ENCODE peak calls at places on chromosomes 12 and 14, in four cellular contexts. D, Q, B and Y are unnamed samples.

GRCh38 chr14:51914310-51914709 is 53.9 kb downstream of the GNG2 start:
- DNase-seq in Q (no peak), D (no peak), B (no peak), Y (no peak)

GRCh38 chr12:59710964-59711363 is 115.1 kb downstream of the SLC16A7 start:
- DNase-seq in Q (no peak), B (no peak), D (no peak), Y (no peak)

GRCh38 chr14:95018845-95019244 is 138.5 kb downstream of the DICER1 start:
- DNase-seq in Q (no peak), B (no peak), D (no peak), Y (no peak)

GRCh38 chr12:48532601-48533000 is 7.2 kb downstream of the OR8S1 start:
- DNase-seq in D (no peak), B (no peak), Q (no peak), Y (no peak)

GRCh38 chr14:49920935-49921334 is 28.1 kb downstream of the ARF6 start:
- DNase-seq in D (no peak), Q (no peak), B (no peak), Y (no peak)

GRCh38 chr14:102231476-102232347 is 73.3 kb downstream of the MOK start:
- DNase-seq in B (peak; percentile 40), Q (no peak), D (no peak), Y (no peak)

GRCh38 chr12:80847575-80847974 is 90.2 kb downstream of the LIN7A start:
- DNase-seq in Q (no peak), B (no peak), D (peak; percentile 25), Y (no peak)

GRCh38 chr14:24070285-24071143 is 848 bp upstream of the CPNE6 start:
- DNase-seq in D (peak; percentile 73), B (peak; percentile 63), Q (no peak), Y (no peak)

GRCh38 chr12:64968989-64969819 is 144.8 kb downstream of the TBC1D30 start:
- DNase-seq in Q (peak; percentile 12), B (no peak), D (no peak), Y (peak; percentile 32)

GRCh38 chr12:121767525-121768016 is 25.9 kb downstream of the RHOF start:
- DNase-seq in D (no peak), B (peak; percentile 90), Q (peak; percentile 58), Y (no peak)

GRCh38 chr14:22570132-22570949 is 18.7 kb downstream of the DAD1 start:
- DNase-seq in B (peak; percentile 94), D (peak; percentile 76), Q (peak; percentile 89), Y (peak; percentile 76)

GRCh38 chr14:77133718-77134338 is 7.8 kb downstream of the ZDHHC22 start:
- DNase-seq in D (no peak), Q (peak; percentile 44), B (no peak), Y (peak; percentile 30)

GRCh38 chr14:49970474-49971147 is 77.7 kb downstream of the ARF6 start:
- DNase-seq in B (no peak), D (no peak), Q (no peak), Y (no peak)

GRCh38 chr12:101759396-101760047 is 20.3 kb upstream of the SYCP3 start:
- DNase-seq in B (peak; percentile 19), D (peak; percentile 43), Q (no peak), Y (peak; percentile 72)

GRCh38 chr14:39396448-39396847 is 35.8 kb downstream of the FBXO33 start:
- DNase-seq in D (no peak), B (no peak), Q (no peak), Y (peak; percentile 15)

GRCh38 chr12:108833355-108833733 is 24.0 kb downstream of the SSH1 start:
- DNase-seq in D (no peak), Q (peak; percentile 67), B (peak; percentile 76), Y (no peak)

GRCh38 chr12:132506730-132507538 is 17.0 kb downstream of the FBRSL1 start:
- DNase-seq in Q (no peak), B (peak; percentile 68), D (no peak), Y (no peak)

GRCh38 chr12:99059824-99060526 is 414.9 kb downstream of the APAF1 start:
- DNase-seq in B (no peak), D (no peak), Q (no peak), Y (peak; percentile 49)

GRCh38 chr12:122501489-122501989 is 807 bp upstream of the ZCCHC8 start:
- DNase-seq in D (no peak), Q (no peak), B (peak; percentile 24), Y (no peak)

GRCh38 chr12:100826323-100826722 is 31.7 kb downstream of the ANO4 start:
- DNase-seq in Q (peak; percentile 58), B (peak; percentile 8), D (no peak), Y (peak; percentile 55)

GRCh38 chr12:58269476-58269875 is 328.1 kb downstream of the ATP23 start:
- DNase-seq in Q (no peak), D (no peak), B (no peak), Y (no peak)

GRCh38 chr14:79871164-79871563 is 340.1 kb downstream of the DIO2 start:
- DNase-seq in D (no peak), B (no peak), Q (no peak), Y (no peak)

GRCh38 chr12:14885718-14886201 is at the start of gene MGP:
- DNase-seq in B (no peak), Q (peak; percentile 66), D (no peak), Y (no peak)

GRCh38 chr14:96746101-96746500 is 51.1 kb upstream of the VRK1 start:
- DNase-seq in D (no peak), B (no peak), Q (no peak), Y (peak; percentile 8)

GRCh38 chr12:12975322-12976077 is 23.5 kb upstream of the GPRC5D start:
- DNase-seq in B (peak; percentile 59), Q (no peak), D (no peak), Y (peak; percentile 37)

GRCh38 chr12:125288931-125289928 is 224.0 kb downstream of the AACS start:
- DNase-seq in B (no peak), Q (no peak), D (no peak), Y (no peak)

GRCh38 chr14:37274652-37275051 is 76.9 kb downstream of the MIPOL1 start:
- DNase-seq in Q (no peak), B (no peak), D (no peak), Y (no peak)

GRCh38 chr14:49999216-49999761 is 106.4 kb downstream of the ARF6 start:
- DNase-seq in B (peak; percentile 53), D (no peak), Q (peak; percentile 45), Y (peak; percentile 44)